ENCODE peak calls at places on chromosomes 5 and 9, in ten cellular contexts. K, T, S, J, Y, G, O, L, C and B are unnamed samples.
A peak's percentile ranks its signal among the peaks of the same experiment; 100 is the strongest.

GRCh38 chr5:173920024-173920753 is 32.0 kb downstream of the CPEB4 start:
- DNase-seq in K (no peak), T (no peak), S (no peak), J (no peak), Y (no peak), G (no peak), O (no peak), L (no peak), C (peak; percentile 28), B (no peak)

GRCh38 chr9:37386988-37387387 is 35.5 kb upstream of the GRHPR start:
- DNase-seq in K (no peak), T (no peak), S (no peak), J (no peak), Y (no peak), G (no peak), O (no peak), L (no peak), C (peak; percentile 59), B (no peak)

GRCh38 chr5:78109891-78110324 is 184.6 kb downstream of the AP3B1 start:
- DNase-seq in K (no peak), T (no peak), S (no peak), J (no peak), Y (no peak), G (no peak), O (no peak), L (no peak), C (no peak), B (peak; percentile 43)

GRCh38 chr9:127358023-127358535 is 38.9 kb upstream of the SLC2A8 start:
- DNase-seq in K (no peak), T (no peak), S (no peak), J (no peak), Y (no peak), G (no peak), O (no peak), L (no peak), C (no peak), B (no peak)

GRCh38 chr5:96652769-96653455 is 9.3 kb upstream of the CAST start:
- DNase-seq in K (no peak), T (peak; percentile 92), S (no peak), J (no peak), Y (no peak), G (no peak), O (no peak), L (no peak), C (no peak), B (no peak)

GRCh38 chr5:122500245-122501086 is 188.4 kb downstream of the SNCAIP start:
- DNase-seq in K (peak; percentile 18), T (peak; percentile 54), S (peak; percentile 56), J (no peak), Y (no peak), G (no peak), O (peak; percentile 33), L (no peak), C (peak; percentile 60), B (peak; percentile 37)

GRCh38 chr9:125805057-125805456 is 57.9 kb downstream of the PBX3 start:
- DNase-seq in K (no peak), T (no peak), S (no peak), J (no peak), Y (no peak), G (no peak), O (no peak), L (no peak), C (peak; percentile 93), B (no peak)

GRCh38 chr5:55868846-55869245 is 17.7 kb downstream of the IL31RA start:
- DNase-seq in K (no peak), T (peak; percentile 90), S (no peak), J (no peak), Y (no peak), G (peak; percentile 36), O (peak; percentile 50), L (no peak), C (peak; percentile 91), B (no peak)

GRCh38 chr5:86909896-86910295 is 292.2 kb downstream of the COX7C start:
- DNase-seq in K (no peak), T (peak; percentile 56), S (no peak), J (no peak), Y (no peak), G (no peak), O (no peak), L (no peak), C (peak; percentile 87), B (no peak)

GRCh38 chr5:157162919-157163510 is 3.0 kb downstream of the GARIN3 start:
- DNase-seq in K (no peak), T (no peak), S (no peak), J (no peak), Y (no peak), G (no peak), O (no peak), L (no peak), C (no peak), B (no peak)

GRCh38 chr5:6780802-6781391 is 67.7 kb downstream of the TENT4A start:
- DNase-seq in K (no peak), T (no peak), S (no peak), J (no peak), Y (no peak), G (peak; percentile 24), O (no peak), L (no peak), C (no peak), B (no peak)

GRCh38 chr9:68500457-68501158 is 40.1 kb downstream of the TMEM252 start:
- DNase-seq in K (no peak), T (no peak), S (no peak), J (no peak), Y (peak; percentile 83), G (no peak), O (no peak), L (no peak), C (peak; percentile 30), B (no peak)

GRCh38 chr9:97979778-97980478 is 3.2 kb upstream of the ANP32B start:
- DNase-seq in K (no peak), T (no peak), S (no peak), J (no peak), Y (no peak), G (no peak), O (no peak), L (no peak), C (no peak), B (no peak)

GRCh38 chr5:456351-457194 is 13.6 kb downstream of the EXOC3 start:
- DNase-seq in K (no peak), T (peak; percentile 52), S (no peak), J (no peak), Y (no peak), G (no peak), O (no peak), L (no peak), C (no peak), B (no peak)

GRCh38 chr9:87546704-87547103 is 49.0 kb downstream of the DAPK1 start:
- DNase-seq in K (no peak), T (no peak), S (no peak), J (no peak), Y (no peak), G (no peak), O (no peak), L (no peak), C (no peak), B (no peak)

GRCh38 chr9:130833324-130833990 is 1.6 kb upstream of the ABL1 start:
- DNase-seq in K (no peak), T (no peak), S (no peak), J (no peak), Y (peak; percentile 90), G (no peak), O (no peak), L (no peak), C (peak; percentile 43), B (no peak)

GRCh38 chr5:135660826-135661555 is 82.2 kb upstream of the CXCL14 start:
- DNase-seq in K (no peak), T (no peak), S (peak; percentile 38), J (no peak), Y (peak; percentile 11), G (no peak), O (no peak), L (no peak), C (no peak), B (no peak)

GRCh38 chr5:115377468-115378217 is 81.2 kb upstream of the CCDC112 start:
- DNase-seq in K (no peak), T (no peak), S (no peak), J (no peak), Y (no peak), G (no peak), O (no peak), L (no peak), C (peak; percentile 94), B (peak; percentile 41)

GRCh38 chr5:82521431-82522051 is 243.4 kb upstream of the RPS23 start:
- DNase-seq in K (no peak), T (no peak), S (no peak), J (no peak), Y (no peak), G (no peak), O (no peak), L (no peak), C (no peak), B (no peak)

GRCh38 chr9:85534340-85534739 is 207.4 kb downstream of the AGTPBP1 start:
- DNase-seq in K (no peak), T (no peak), S (no peak), J (no peak), Y (no peak), G (no peak), O (peak; percentile 38), L (no peak), C (no peak), B (no peak)

GRCh38 chr5:169651526-169651925 is 14.5 kb downstream of the DOCK2 start:
- DNase-seq in K (no peak), T (no peak), S (no peak), J (no peak), Y (no peak), G (no peak), O (no peak), L (no peak), C (no peak), B (no peak)

GRCh38 chr9:23674016-23674585 is 151.9 kb downstream of the ELAVL2 start:
- DNase-seq in K (no peak), T (no peak), S (no peak), J (no peak), Y (no peak), G (no peak), O (no peak), L (no peak), C (no peak), B (no peak)

GRCh38 chr5:72209515-72210115 is 102.3 kb downstream of the MAP1B start:
- DNase-seq in K (peak; percentile 22), T (no peak), S (no peak), J (no peak), Y (peak; percentile 50), G (no peak), O (no peak), L (peak; percentile 12), C (peak; percentile 27), B (no peak)

GRCh38 chr5:10501554-10502075 is 59.9 kb downstream of the ROPN1L start:
- DNase-seq in K (no peak), T (no peak), S (no peak), J (no peak), Y (no peak), G (no peak), O (no peak), L (no peak), C (no peak), B (no peak)

GRCh38 chr5:171469336-171469735 is 49.9 kb downstream of the FGF18 start:
- DNase-seq in K (no peak), T (no peak), S (no peak), J (no peak), Y (no peak), G (no peak), O (no peak), L (no peak), C (no peak), B (no peak)

GRCh38 chr9:6920040-6920439 is 162.3 kb downstream of the KDM4C start:
- DNase-seq in K (no peak), T (no peak), S (no peak), J (no peak), Y (no peak), G (no peak), O (no peak), L (no peak), C (no peak), B (no peak)

GRCh38 chr5:176994460-176995121 is 12.0 kb downstream of the UIMC1 start:
- DNase-seq in K (no peak), T (no peak), S (no peak), J (no peak), Y (no peak), G (no peak), O (peak; percentile 41), L (no peak), C (peak; percentile 57), B (peak; percentile 42)

GRCh38 chr9:3508531-3509374 is 17.0 kb downstream of the RFX3 start:
- DNase-seq in K (no peak), T (no peak), S (no peak), J (no peak), Y (no peak), G (no peak), O (no peak), L (no peak), C (no peak), B (no peak)